ENCODE peak calls at places on chromosomes 13 and 19, in ten cellular contexts. One of them, this sample, is unnamed.

GRCh38 chr19:32866061-32866460 is 3.5 kb downstream of the SLC7A9 start:
- DNase-seq in progenitor cell of endocrine pancreas: no peak
- DNase-seq in A549: no peak
- DNase-seq in upper lobe of right lung: peak
- DNase-seq in cardiac muscle cell: no peak
- DNase-seq in cardiac fibroblast: no peak
- DNase-seq in AG04449: no peak
- DNase-seq in breast epithelium: no peak
- DNase-seq in fibroblast of mammary gland: no peak
- DNase-seq in fibroblast of the aortic adventitia: no peak
- DNase-seq in this sample: no peak

GRCh38 chr19:424546-424945 is 15.6 kb upstream of the C2CD4C start:
- DNase-seq in progenitor cell of endocrine pancreas: no peak
- DNase-seq in A549: no peak
- DNase-seq in upper lobe of right lung: no peak
- DNase-seq in cardiac muscle cell: no peak
- DNase-seq in cardiac fibroblast: no peak
- DNase-seq in AG04449: no peak
- DNase-seq in breast epithelium: no peak
- DNase-seq in fibroblast of mammary gland: no peak
- DNase-seq in fibroblast of the aortic adventitia: no peak
- DNase-seq in this sample: no peak

GRCh38 chr13:21638319-21639282 is 32.3 kb upstream of the FGF9 start:
- DNase-seq in progenitor cell of endocrine pancreas: no peak
- DNase-seq in A549: peak
- DNase-seq in upper lobe of right lung: no peak
- DNase-seq in cardiac muscle cell: peak
- DNase-seq in cardiac fibroblast: peak
- DNase-seq in AG04449: no peak
- DNase-seq in breast epithelium: no peak
- DNase-seq in fibroblast of mammary gland: peak
- DNase-seq in fibroblast of the aortic adventitia: peak
- DNase-seq in this sample: no peak

GRCh38 chr13:50521191-50521590 is 322.3 kb downstream of the DLEU7 start:
- DNase-seq in progenitor cell of endocrine pancreas: no peak
- DNase-seq in A549: no peak
- DNase-seq in upper lobe of right lung: no peak
- DNase-seq in cardiac muscle cell: no peak
- DNase-seq in cardiac fibroblast: no peak
- DNase-seq in AG04449: no peak
- DNase-seq in breast epithelium: no peak
- DNase-seq in fibroblast of mammary gland: no peak
- DNase-seq in fibroblast of the aortic adventitia: no peak
- DNase-seq in this sample: no peak

GRCh38 chr19:55247621-55248099 is 11.2 kb downstream of the PPP6R1 start:
- DNase-seq in progenitor cell of endocrine pancreas: no peak
- DNase-seq in A549: peak
- DNase-seq in upper lobe of right lung: peak
- DNase-seq in cardiac muscle cell: no peak
- DNase-seq in cardiac fibroblast: peak
- DNase-seq in AG04449: no peak
- DNase-seq in breast epithelium: peak
- DNase-seq in fibroblast of mammary gland: peak
- DNase-seq in fibroblast of the aortic adventitia: peak
- DNase-seq in this sample: peak

GRCh38 chr19:10514211-10515145 is 2.8 kb downstream of the S1PR5 start:
- DNase-seq in progenitor cell of endocrine pancreas: no peak
- DNase-seq in A549: no peak
- DNase-seq in upper lobe of right lung: no peak
- DNase-seq in cardiac muscle cell: peak
- DNase-seq in cardiac fibroblast: no peak
- DNase-seq in AG04449: no peak
- DNase-seq in breast epithelium: no peak
- DNase-seq in fibroblast of mammary gland: no peak
- DNase-seq in fibroblast of the aortic adventitia: no peak
- DNase-seq in this sample: no peak

GRCh38 chr19:16641695-16642094 is 13.7 kb upstream of the MED26 start:
- DNase-seq in progenitor cell of endocrine pancreas: no peak
- DNase-seq in A549: no peak
- DNase-seq in upper lobe of right lung: no peak
- DNase-seq in cardiac muscle cell: no peak
- DNase-seq in cardiac fibroblast: no peak
- DNase-seq in AG04449: no peak
- DNase-seq in breast epithelium: no peak
- DNase-seq in fibroblast of mammary gland: no peak
- DNase-seq in fibroblast of the aortic adventitia: no peak
- DNase-seq in this sample: no peak

GRCh38 chr19:27681972-27682371 is 1531.0 kb downstream of the UQCRFS1 start:
- DNase-seq in progenitor cell of endocrine pancreas: no peak
- DNase-seq in A549: no peak
- DNase-seq in upper lobe of right lung: no peak
- DNase-seq in cardiac muscle cell: no peak
- DNase-seq in cardiac fibroblast: no peak
- DNase-seq in AG04449: no peak
- DNase-seq in breast epithelium: no peak
- DNase-seq in fibroblast of mammary gland: no peak
- DNase-seq in fibroblast of the aortic adventitia: no peak
- DNase-seq in this sample: no peak

GRCh38 chr19:57720878-57721277 is 6.5 kb downstream of the ZNF671 start:
- DNase-seq in progenitor cell of endocrine pancreas: no peak
- DNase-seq in A549: no peak
- DNase-seq in upper lobe of right lung: no peak
- DNase-seq in cardiac muscle cell: no peak
- DNase-seq in cardiac fibroblast: no peak
- DNase-seq in AG04449: no peak
- DNase-seq in breast epithelium: no peak
- DNase-seq in fibroblast of mammary gland: peak
- DNase-seq in fibroblast of the aortic adventitia: no peak
- DNase-seq in this sample: no peak

GRCh38 chr13:93248627-93249047 is 22.0 kb downstream of the GPC6 start:
- DNase-seq in progenitor cell of endocrine pancreas: peak
- DNase-seq in A549: no peak
- DNase-seq in upper lobe of right lung: peak
- DNase-seq in cardiac muscle cell: peak
- DNase-seq in cardiac fibroblast: peak
- DNase-seq in AG04449: no peak
- DNase-seq in breast epithelium: no peak
- DNase-seq in fibroblast of mammary gland: no peak
- DNase-seq in fibroblast of the aortic adventitia: peak
- DNase-seq in this sample: no peak

GRCh38 chr13:109274188-109274821 is 512.1 kb downstream of the IRS2 start:
- DNase-seq in progenitor cell of endocrine pancreas: no peak
- DNase-seq in A549: no peak
- DNase-seq in upper lobe of right lung: no peak
- DNase-seq in cardiac muscle cell: peak
- DNase-seq in cardiac fibroblast: peak
- DNase-seq in AG04449: no peak
- DNase-seq in breast epithelium: no peak
- DNase-seq in fibroblast of mammary gland: peak
- DNase-seq in fibroblast of the aortic adventitia: peak
- DNase-seq in this sample: peak

GRCh38 chr13:41411536-41411935 is 45.8 kb upstream of the RGCC start:
- DNase-seq in progenitor cell of endocrine pancreas: no peak
- DNase-seq in A549: no peak
- DNase-seq in upper lobe of right lung: no peak
- DNase-seq in cardiac muscle cell: no peak
- DNase-seq in cardiac fibroblast: peak
- DNase-seq in AG04449: peak
- DNase-seq in breast epithelium: no peak
- DNase-seq in fibroblast of mammary gland: peak
- DNase-seq in fibroblast of the aortic adventitia: peak
- DNase-seq in this sample: peak
- TF ChIP-seq CTCF in progenitor cell of endocrine pancreas: no peak
- TF ChIP-seq CTCF in A549: peak
- TF ChIP-seq CTCF in upper lobe of right lung: peak
- TF ChIP-seq CTCF in cardiac muscle cell: peak
- TF ChIP-seq CTCF in cardiac fibroblast: peak
- TF ChIP-seq CTCF in AG04449: peak
- TF ChIP-seq CTCF in breast epithelium: no peak
- TF ChIP-seq CTCF in fibroblast of mammary gland: peak
- TF ChIP-seq CTCF in fibroblast of the aortic adventitia: peak
- TF ChIP-seq CTCF in this sample: peak

DNA sequence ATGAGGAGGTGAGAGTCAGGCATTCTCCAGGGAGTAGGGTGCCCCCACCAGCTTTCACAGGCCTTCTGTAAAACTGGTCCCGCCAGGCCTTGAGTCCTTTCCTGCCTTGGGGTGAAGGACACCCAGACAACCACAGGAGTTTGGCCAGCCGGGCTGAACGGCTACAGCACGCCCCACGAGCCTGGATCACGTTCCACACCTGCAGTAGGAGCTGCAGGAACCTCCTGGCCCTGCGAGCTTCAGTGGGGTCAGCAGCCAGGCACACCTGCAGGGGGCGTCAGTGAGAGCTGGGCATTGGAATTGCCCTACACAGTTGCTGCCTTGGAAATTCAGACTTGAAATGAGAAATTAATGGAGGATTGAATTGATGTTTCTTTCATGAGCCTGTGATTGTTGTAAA is 45.7 kb downstream of the COL4A2 start:
- DNase-seq in progenitor cell of endocrine pancreas: no peak
- DNase-seq in A549: no peak
- DNase-seq in upper lobe of right lung: no peak
- DNase-seq in cardiac muscle cell: no peak
- DNase-seq in cardiac fibroblast: no peak
- DNase-seq in AG04449: no peak
- DNase-seq in breast epithelium: no peak
- DNase-seq in fibroblast of mammary gland: no peak
- DNase-seq in fibroblast of the aortic adventitia: no peak
- DNase-seq in this sample: no peak
- TF ChIP-seq CTCF in progenitor cell of endocrine pancreas: peak
- TF ChIP-seq CTCF in A549: no peak
- TF ChIP-seq CTCF in upper lobe of right lung: no peak
- TF ChIP-seq CTCF in cardiac muscle cell: peak
- TF ChIP-seq CTCF in cardiac fibroblast: no peak
- TF ChIP-seq CTCF in AG04449: peak
- TF ChIP-seq CTCF in breast epithelium: no peak
- TF ChIP-seq CTCF in fibroblast of mammary gland: peak
- TF ChIP-seq CTCF in fibroblast of the aortic adventitia: peak
- TF ChIP-seq CTCF in this sample: peak

DNA sequence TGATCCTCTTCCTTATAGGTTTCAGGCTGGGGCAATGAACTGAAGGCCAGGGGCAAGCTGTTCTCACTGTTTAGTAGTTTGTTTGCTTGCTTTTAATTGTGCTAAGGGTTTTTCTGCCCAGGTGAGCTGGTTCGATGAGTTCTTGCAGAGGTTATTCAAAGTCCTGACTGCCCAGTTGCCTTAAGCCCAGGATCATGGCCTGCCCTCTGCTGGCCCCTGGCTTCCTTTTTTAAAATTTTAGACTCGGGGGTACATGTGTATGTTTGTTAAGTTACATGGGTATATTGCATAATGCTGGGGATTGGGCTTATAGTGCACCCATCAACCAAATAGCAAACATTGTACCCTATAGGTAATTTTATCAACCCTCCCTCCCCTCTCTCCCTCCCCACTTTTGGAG is 65.7 kb downstream of the ZNF536 start:
- DNase-seq in progenitor cell of endocrine pancreas: no peak
- DNase-seq in A549: no peak
- DNase-seq in upper lobe of right lung: no peak
- DNase-seq in cardiac muscle cell: no peak
- DNase-seq in cardiac fibroblast: no peak
- DNase-seq in AG04449: no peak
- DNase-seq in breast epithelium: no peak
- DNase-seq in fibroblast of mammary gland: no peak
- DNase-seq in fibroblast of the aortic adventitia: no peak
- DNase-seq in this sample: no peak
- TF ChIP-seq CTCF in progenitor cell of endocrine pancreas: peak
- TF ChIP-seq CTCF in A549: no peak
- TF ChIP-seq CTCF in upper lobe of right lung: no peak
- TF ChIP-seq CTCF in cardiac muscle cell: no peak
- TF ChIP-seq CTCF in cardiac fibroblast: no peak
- TF ChIP-seq CTCF in AG04449: no peak
- TF ChIP-seq CTCF in breast epithelium: no peak
- TF ChIP-seq CTCF in fibroblast of mammary gland: no peak
- TF ChIP-seq CTCF in fibroblast of the aortic adventitia: no peak
- TF ChIP-seq CTCF in this sample: no peak

GRCh38 chr13:45296259-45296658 is 44.7 kb downstream of the TPT1 start:
- DNase-seq in progenitor cell of endocrine pancreas: no peak
- DNase-seq in A549: no peak
- DNase-seq in upper lobe of right lung: no peak
- DNase-seq in cardiac muscle cell: no peak
- DNase-seq in cardiac fibroblast: peak
- DNase-seq in AG04449: no peak
- DNase-seq in breast epithelium: no peak
- DNase-seq in fibroblast of mammary gland: no peak
- DNase-seq in fibroblast of the aortic adventitia: peak
- DNase-seq in this sample: no peak

GRCh38 chr13:45299194-45299593 is 41.8 kb downstream of the TPT1 start:
- DNase-seq in progenitor cell of endocrine pancreas: no peak
- DNase-seq in A549: no peak
- DNase-seq in upper lobe of right lung: no peak
- DNase-seq in cardiac muscle cell: no peak
- DNase-seq in cardiac fibroblast: peak
- DNase-seq in AG04449: no peak
- DNase-seq in breast epithelium: no peak
- DNase-seq in fibroblast of mammary gland: peak
- DNase-seq in fibroblast of the aortic adventitia: peak
- DNase-seq in this sample: no peak

GRCh38 chr13:45295536-45295935 is 45.4 kb downstream of the TPT1 start:
- DNase-seq in progenitor cell of endocrine pancreas: no peak
- DNase-seq in A549: no peak
- DNase-seq in upper lobe of right lung: no peak
- DNase-seq in cardiac muscle cell: no peak
- DNase-seq in cardiac fibroblast: peak
- DNase-seq in AG04449: no peak
- DNase-seq in breast epithelium: no peak
- DNase-seq in fibroblast of mammary gland: peak
- DNase-seq in fibroblast of the aortic adventitia: no peak
- DNase-seq in this sample: no peak

GRCh38 chr13:45298206-45298505 is 42.8 kb downstream of the TPT1 start:
- DNase-seq in progenitor cell of endocrine pancreas: no peak
- DNase-seq in A549: no peak
- DNase-seq in upper lobe of right lung: no peak
- DNase-seq in cardiac muscle cell: no peak
- DNase-seq in cardiac fibroblast: no peak
- DNase-seq in AG04449: no peak
- DNase-seq in breast epithelium: no peak
- DNase-seq in fibroblast of mammary gland: no peak
- DNase-seq in fibroblast of the aortic adventitia: no peak
- DNase-seq in this sample: no peak

DNA sequence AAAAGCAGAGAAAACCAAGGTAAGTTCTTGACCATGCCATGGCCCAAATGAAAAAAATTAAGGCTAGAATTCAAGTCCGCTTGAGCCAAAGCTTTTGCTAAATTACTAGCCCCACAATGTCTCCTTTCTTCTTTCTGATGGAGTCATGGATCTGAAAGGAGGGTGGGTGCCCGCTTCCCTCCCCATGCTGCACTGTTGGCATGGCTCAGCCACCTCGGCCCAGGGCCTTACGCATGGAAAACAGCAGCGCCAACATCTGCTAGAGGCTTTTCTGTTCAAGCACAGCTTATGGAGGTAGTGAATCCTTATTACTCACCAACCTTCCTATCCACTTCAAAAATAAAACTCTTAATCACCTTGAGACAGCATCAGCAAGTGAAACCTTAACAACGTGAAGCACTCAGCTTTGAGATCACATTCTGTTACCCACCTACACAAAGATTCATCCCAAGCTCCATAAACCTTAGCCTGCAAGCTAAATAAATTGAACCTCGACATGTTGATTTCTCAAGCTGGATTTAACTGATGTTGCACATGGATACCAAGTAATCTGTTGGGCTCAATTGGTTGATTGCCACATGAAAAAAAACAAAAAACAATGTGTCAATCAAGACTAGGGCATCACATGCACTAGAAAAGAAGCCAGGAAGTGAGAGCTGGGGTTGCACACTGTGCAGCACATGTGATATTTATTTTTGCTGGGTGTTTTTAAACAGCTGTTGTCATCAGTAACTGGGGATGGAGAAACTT is 43.4 kb downstream of the TPT1 start:
- DNase-seq in progenitor cell of endocrine pancreas: no peak
- DNase-seq in A549: no peak
- DNase-seq in upper lobe of right lung: no peak
- DNase-seq in cardiac muscle cell: no peak
- DNase-seq in cardiac fibroblast: no peak
- DNase-seq in AG04449: no peak
- DNase-seq in breast epithelium: no peak
- DNase-seq in fibroblast of mammary gland: no peak
- DNase-seq in fibroblast of the aortic adventitia: no peak
- DNase-seq in this sample: no peak
- TF ChIP-seq CTCF in progenitor cell of endocrine pancreas: no peak
- TF ChIP-seq CTCF in A549: no peak
- TF ChIP-seq CTCF in upper lobe of right lung: no peak
- TF ChIP-seq CTCF in cardiac muscle cell: no peak
- TF ChIP-seq CTCF in cardiac fibroblast: no peak
- TF ChIP-seq CTCF in AG04449: no peak
- TF ChIP-seq CTCF in breast epithelium: no peak
- TF ChIP-seq CTCF in fibroblast of mammary gland: no peak
- TF ChIP-seq CTCF in fibroblast of the aortic adventitia: no peak
- TF ChIP-seq CTCF in this sample: no peak

This sample was measured in Caco-2.